ENCODE peak calls at places on chromosomes 12 and 14, in ten cellular contexts. V, C, X, R, M, G, Q, A, U and Z are unnamed samples.

GRCh38 chr12:8829128-8829524 is 6.7 kb downstream of the A2ML1 start:
- DNase-seq in V (peak; percentile 58), A (no peak), G (no peak), X (no peak), U (no peak), R (no peak), C (no peak), Q (no peak), M (no peak), Z (no peak)

GRCh38 chr12:93441111-93441616 is 583 bp downstream of the UBE2N start:
- DNase-seq in Q (peak; percentile 23), X (no peak), U (peak; percentile 44), C (peak; percentile 18), V (peak; percentile 41), G (peak; percentile 9), A (no peak), M (peak; percentile 9), R (peak; percentile 42), Z (no peak)

GRCh38 chr14:60266021-60266937 is 17.3 kb downstream of the PPM1A start:
- DNase-seq in Q (no peak), C (no peak), X (no peak), V (peak; percentile 47), G (no peak), U (no peak), R (no peak), M (no peak), A (no peak), Z (no peak)

GRCh38 chr12:51836012-51836832 is 12.3 kb downstream of the FIGNL2 start:
- DNase-seq in X (peak; percentile 81), Q (no peak), U (no peak), R (no peak), G (no peak), M (no peak), V (peak; percentile 57), A (peak; percentile 61), C (peak; percentile 55), Z (no peak)

GRCh38 chr12:54352891-54353874 is 11.1 kb downstream of the GPR84 start:
- DNase-seq in R (peak; percentile 74), M (no peak), V (no peak), Q (no peak), G (peak; percentile 73), C (no peak), X (no peak), U (no peak), A (peak; percentile 61), Z (no peak)

GRCh38 chr14:32494566-32495434 is 165.7 kb downstream of the AKAP6 start:
- DNase-seq in A (no peak), R (no peak), V (no peak), G (no peak), M (no peak), C (no peak), Q (peak; percentile 19), X (no peak), U (no peak), Z (no peak)

GRCh38 chr12:83128529-83128928 is 441.8 kb downstream of the TMTC2 start:
- DNase-seq in X (no peak), G (no peak), V (no peak), R (no peak), M (no peak), A (no peak), U (no peak), C (no peak), Q (no peak), Z (no peak)

GRCh38 chr12:68364893-68365725 is 32.9 kb upstream of the MDM1 start:
- DNase-seq in C (peak; percentile 52), U (peak; percentile 80), V (peak; percentile 98), M (peak; percentile 57), R (peak; percentile 86), G (peak; percentile 95), Q (peak; percentile 92), A (peak; percentile 63), X (peak; percentile 100), Z (no peak)

GRCh38 chr14:59189281-59189821 is 884 bp downstream of the DAAM1 start:
- DNase-seq in C (peak; percentile 6), Q (peak; percentile 21), U (peak; percentile 39), M (peak; percentile 14), V (peak; percentile 45), X (no peak), G (no peak), A (no peak), R (peak; percentile 30), Z (no peak)

GRCh38 chr12:67442347-67442841 is 173.2 kb downstream of the CAND1 start:
- DNase-seq in C (no peak), R (peak; percentile 18), A (no peak), Q (peak; percentile 34), M (no peak), V (no peak), U (no peak), G (no peak), X (no peak), Z (peak; percentile 18)

GRCh38 chr14:66508547-66508845 is 549 bp downstream of the GPHN start:
- DNase-seq in U (no peak), X (no peak), C (no peak), A (no peak), M (no peak), Q (no peak), G (no peak), V (no peak), R (no peak), Z (no peak)

GRCh38 chr12:67436230-67436629 is 167.1 kb downstream of the CAND1 start:
- DNase-seq in R (no peak), M (no peak), Q (no peak), V (no peak), U (no peak), G (no peak), X (no peak), C (peak; percentile 8), A (no peak), Z (no peak)

GRCh38 chr12:94925729-94926128 is 77.8 kb downstream of the NDUFA12 start:
- DNase-seq in C (no peak), A (no peak), V (no peak), U (no peak), Q (no peak), G (no peak), R (no peak), M (no peak), X (no peak), Z (no peak)

GRCh38 chr12:129185855-129186254 is 332.6 kb downstream of the GLT1D1 start:
- DNase-seq in V (no peak), G (peak; percentile 43), M (no peak), X (no peak), R (no peak), A (no peak), U (no peak), Q (no peak), C (no peak), Z (no peak)

GRCh38 chr12:70005864-70006618 is 181.0 kb downstream of the MYRFL start:
- DNase-seq in G (no peak), R (no peak), M (no peak), U (no peak), V (no peak), C (no peak), X (no peak), A (no peak), Q (no peak), Z (no peak)

GRCh38 chr12:128661216-128661550 is 162.6 kb downstream of the SLC15A4 start:
- DNase-seq in C (no peak), V (no peak), Q (no peak), M (no peak), R (peak; percentile 29), A (no peak), G (no peak), U (no peak), X (no peak), Z (no peak)

GRCh38 chr14:65588426-65589140 is 176.1 kb downstream of the FUT8 start:
- DNase-seq in Q (no peak), M (no peak), A (no peak), V (no peak), X (no peak), R (no peak), U (no peak), G (peak; percentile 54), C (no peak), Z (no peak)

GRCh38 chr12:5348491-5348890 is 83.4 kb upstream of the NTF3 start:
- DNase-seq in A (no peak), U (no peak), R (no peak), X (no peak), Q (no peak), G (no peak), M (no peak), C (peak; percentile 73), V (peak; percentile 29), Z (no peak)

GRCh38 chr12:106084048-106084671 is 54.6 kb downstream of the NUAK1 start:
- DNase-seq in U (no peak), V (no peak), X (peak; percentile 82), A (peak; percentile 51), G (peak; percentile 97), Q (no peak), M (no peak), R (no peak), C (peak; percentile 68), Z (no peak)